ENCODE peak calls at places on chromosomes 12 and 14, in seven cellular contexts. R is mesendoderm, A is neuronal stem cell, J is H9, X is IMR-90, E is H1, Y is trophoblast cell. N is an unnamed sample.

GRCh38 chr12:106090586-106091411 is 48.0 kb downstream of the NUAK1 start:
- DNase-seq in R (no peak), A (no peak), J (no peak), X (peak; percentile 86), E (no peak), Y (no peak), N (peak; percentile 94)

GRCh38 chr12:131027876-131028586 is 74.3 kb downstream of the ADGRD1 start:
- DNase-seq in R (no peak), A (no peak), J (no peak), X (no peak), E (no peak), Y (peak; percentile 8), N (no peak)

GRCh38 chr12:110561471-110562201 is 21.5 kb downstream of the PPTC7 start:
- DNase-seq in R (no peak), A (no peak), J (no peak), X (no peak), E (no peak), Y (peak; percentile 91), N (no peak)

GRCh38 chr12:75480469-75480949 is at the start of gene GLIPR1:
- DNase-seq in R (peak; percentile 62), A (no peak), J (no peak), X (peak; percentile 99), E (no peak), Y (peak; percentile 95), N (peak; percentile 98)

GRCh38 chr12:88206636-88207035 is 64.5 kb downstream of the TMTC3 start:
- DNase-seq in R (no peak), A (no peak), J (no peak), X (peak; percentile 68), E (no peak), Y (no peak), N (peak; percentile 44)

GRCh38 chr12:46843811-46844210 is 18.0 kb upstream of the SLC38A4 start:
- DNase-seq in R (no peak), A (no peak), J (no peak), X (peak; percentile 58), E (no peak), Y (no peak), N (no peak)

GRCh38 chr12:50764861-50765324 is 992 bp downstream of the ATF1 start:
- DNase-seq in R (peak; percentile 62), A (no peak), J (no peak), X (peak; percentile 35), E (no peak), Y (peak; percentile 80), N (peak; percentile 62)

GRCh38 chr12:120579179-120579578 is 2.0 kb downstream of the POP5 start:
- DNase-seq in R (no peak), A (no peak), J (no peak), X (no peak), E (no peak), Y (no peak), N (no peak)

GRCh38 chr12:71552728-71553501 is 110.7 kb downstream of the ZFC3H1 start:
- DNase-seq in R (peak; percentile 57), A (no peak), J (no peak), X (no peak), E (no peak), Y (peak; percentile 94), N (no peak)

GRCh38 chr14:102418169-102418852 is 55.6 kb downstream of the TECPR2 start:
- DNase-seq in R (no peak), A (no peak), J (no peak), X (no peak), E (no peak), Y (no peak), N (no peak)

GRCh38 chr12:120168337-120168736 is 26.2 kb downstream of the GCN1 start:
- DNase-seq in R (no peak), A (no peak), J (no peak), X (no peak), E (no peak), Y (no peak), N (no peak)

GRCh38 chr14:80496090-80496489 is 284.8 kb upstream of the DIO2 start:
- DNase-seq in R (no peak), A (no peak), J (no peak), X (no peak), E (no peak), Y (peak; percentile 55), N (no peak)
- H3K4ac ChIP-seq in R (no peak overlapping the region), A (no peak overlapping the region), J (no peak overlapping the region), X (no peak overlapping the region), E (no peak overlapping the region), Y (no peak overlapping the region), N (no peak overlapping the region)

GRCh38 chr12:26668230-26668629 is 164.8 kb downstream of the ITPR2 start:
- DNase-seq in R (no peak), A (no peak), J (no peak), X (no peak), E (no peak), Y (no peak), N (no peak)
- H2BK120ac ChIP-seq in R (no peak overlapping the region), A (no peak overlapping the region), J (no peak overlapping the region), X (no peak overlapping the region), E (peak overlapping the region; percentile 28), Y (no peak overlapping the region), N (no peak overlapping the region)

DNA sequence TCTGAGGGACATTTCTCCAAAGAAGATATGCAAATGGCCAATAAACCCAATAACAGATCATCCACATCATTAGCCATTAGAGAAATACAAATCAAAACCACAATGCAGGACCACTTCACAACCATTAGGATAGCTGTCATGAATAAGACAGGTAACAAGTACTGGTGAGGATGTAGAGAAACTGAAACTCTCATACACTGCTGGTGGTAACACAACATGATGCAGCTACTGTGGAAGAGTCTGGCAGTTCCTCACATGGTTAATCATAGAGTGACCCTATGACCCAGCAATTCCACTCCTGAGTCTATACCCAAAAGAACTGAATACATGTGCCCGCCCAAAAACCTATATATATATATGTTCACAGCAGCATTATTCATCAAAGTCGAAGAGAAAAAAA is 39.0 kb downstream of the TTC9 start:
- DNase-seq in R (no peak), A (no peak), J (no peak), X (no peak), E (no peak), Y (no peak), N (no peak)
- H3K4ac ChIP-seq in R (no peak overlapping the region), A (no peak overlapping the region), J (no peak overlapping the region), X (no peak overlapping the region), E (no peak overlapping the region), Y (no peak overlapping the region), N (no peak overlapping the region)

GRCh38 chr14:97218713-97219355 is 421.7 kb downstream of the VRK1 start:
- DNase-seq in R (peak; percentile 78), A (peak; percentile 49), J (peak; percentile 77), X (no peak), E (peak; percentile 78), Y (no peak), N (no peak)
- H2BK120ac ChIP-seq in R (no peak overlapping the region), A (peak overlapping the region; percentile 39), J (no peak overlapping the region), X (no peak overlapping the region), E (peak overlapping the region; percentile 75), Y (no peak overlapping the region), N (no peak overlapping the region)

DNA sequence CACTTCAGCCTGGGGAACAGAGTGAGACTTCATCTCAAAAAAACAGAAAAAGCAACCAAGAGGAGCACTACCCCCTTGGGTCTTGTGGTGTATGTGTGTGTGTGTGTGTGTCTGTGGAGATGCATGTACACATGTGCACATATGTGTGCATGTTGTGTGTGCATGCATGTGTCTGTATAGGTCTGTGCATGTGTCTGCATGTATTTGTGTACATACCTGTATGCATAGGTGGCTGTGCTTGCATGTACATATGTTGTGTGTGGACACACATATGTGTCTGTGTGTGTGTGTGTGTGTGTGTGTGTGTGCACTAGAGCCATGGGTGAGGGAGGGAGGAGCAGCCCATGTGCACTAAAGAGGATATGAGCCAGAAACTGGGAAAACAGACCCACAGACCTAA is 49.1 kb downstream of the ARL6IP4 start:
- DNase-seq in R (no peak), A (no peak), J (no peak), X (no peak), E (no peak), Y (no peak), N (no peak)
- H3K4ac ChIP-seq in R (no peak overlapping the region), A (no peak overlapping the region), J (no peak overlapping the region), X (no peak overlapping the region), E (peak overlapping the region; percentile 58), Y (no peak overlapping the region), N (no peak overlapping the region)

DNA sequence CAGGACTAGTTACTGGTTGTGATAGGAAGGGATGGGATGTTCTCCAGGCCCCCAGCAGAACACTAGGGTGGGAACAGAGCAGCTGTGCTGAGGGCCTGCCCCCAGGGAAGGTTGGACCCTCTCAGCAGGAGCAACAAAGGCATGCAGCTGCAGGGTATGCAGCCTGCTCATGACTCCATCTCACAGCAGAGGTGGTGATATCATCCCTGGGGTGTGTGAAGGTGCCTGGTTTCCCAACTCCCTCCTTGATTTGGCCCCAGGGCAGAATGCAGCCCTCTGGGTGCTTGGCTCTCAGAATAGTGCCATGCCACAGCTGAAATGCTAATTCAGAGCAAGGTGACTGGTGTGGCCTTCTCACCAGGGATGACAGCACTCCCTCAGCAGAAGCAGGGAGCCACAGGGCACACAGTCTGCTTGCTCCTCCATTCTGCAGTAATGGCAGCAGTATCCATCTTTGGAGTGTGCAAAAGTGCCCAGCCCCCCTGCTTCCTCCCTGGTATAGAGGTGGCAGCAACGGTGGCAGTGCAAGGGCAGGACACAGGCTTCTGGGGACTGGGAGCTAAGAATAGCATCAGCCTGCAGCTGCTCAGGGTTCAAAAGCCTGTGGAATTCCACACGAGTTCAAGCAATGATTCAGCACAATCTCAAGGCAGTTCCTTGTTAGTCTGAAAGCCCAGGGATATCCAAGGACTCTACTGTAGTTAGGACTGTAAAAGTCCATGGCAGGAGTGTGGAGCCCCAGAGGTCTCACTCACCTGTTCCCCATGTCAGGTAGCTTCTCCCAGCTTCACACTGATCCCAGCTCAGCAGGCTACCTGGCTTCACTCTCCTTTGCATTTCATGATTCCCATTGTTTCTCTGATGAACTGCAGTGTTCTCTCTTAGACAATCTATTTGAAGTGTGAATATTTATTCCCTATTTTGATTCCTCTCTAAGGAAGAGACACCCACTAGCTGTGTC is 298.1 kb upstream of the FOXG1 start:
- DNase-seq in R (peak; percentile 53), A (no peak), J (peak; percentile 30), X (no peak), E (no peak), Y (no peak), N (no peak)
- H2BK120ac ChIP-seq in R (no peak overlapping the region), A (no peak overlapping the region), J (no peak overlapping the region), X (no peak overlapping the region), E (no peak overlapping the region), Y (no peak overlapping the region), N (no peak overlapping the region)

GRCh38 chr12:82595946-82596345 is 90.8 kb upstream of the TMTC2 start:
- DNase-seq in R (no peak), A (no peak), J (no peak), X (no peak), E (no peak), Y (no peak), N (no peak)
- H3K4ac ChIP-seq in R (no peak overlapping the region), A (no peak overlapping the region), J (no peak overlapping the region), X (no peak overlapping the region), E (no peak overlapping the region), Y (no peak overlapping the region), N (no peak overlapping the region)

N was measured in mesenchymal stem cell.